ENCODE peak calls at places on chromosomes 7 and 10, in six cellular contexts. P is CD4-positive, alpha-beta T cell; J is Right ventricle myocardium inferior; V is natural killer cell; O is activated naive CD8-positive, alpha-beta T cell treated with anti-CD3 and anti-CD28 coated beads, Interleukin-2, amount 50 U/mL, for 24 hours; E is left ventricle myocardium superior. H is an unnamed sample.
A peak's percentile ranks its signal among the peaks of the same experiment; 100 is the strongest.

GRCh38 chr7:74290590-74290950 is 1.4 kb downstream of the CLIP2 start:
- ATAC-seq in E (no peak), J (no peak), P (no peak), O (no peak), V (no peak), H (no peak)

GRCh38 chr10:94146313-94146712 is 152.6 kb downstream of the PLCE1 start:
- ATAC-seq in V (no peak), E (peak; percentile 38), O (no peak), P (no peak), J (no peak), H (no peak)

GRCh38 chr7:102890292-102890970 is 22.4 kb upstream of the LRRC17 start:
- ATAC-seq in J (no peak), P (no peak), V (no peak), O (no peak), E (no peak), H (no peak)

GRCh38 chr10:12606461-12606860 is 257.1 kb downstream of the CAMK1D start:
- ATAC-seq in E (no peak), V (no peak), O (peak; percentile 5), P (peak; percentile 4), J (no peak), H (peak; percentile 13)

GRCh38 chr10:14535497-14536199 is 204.9 kb upstream of the FRMD4A start:
- ATAC-seq in V (no peak), P (no peak), O (no peak), J (no peak), E (no peak), H (peak; percentile 68)

GRCh38 chr10:4819067-4819466 is 6.9 kb upstream of the AKR1E2 start:
- ATAC-seq in P (no peak), E (no peak), J (no peak), O (no peak), V (no peak), H (no peak)

GRCh38 chr7:3787717-3788311 is 486.8 kb downstream of the SDK1 start:
- ATAC-seq in J (peak; percentile 37), P (no peak), O (no peak), E (no peak), V (no peak), H (no peak)

GRCh38 chr10:124665558-124665957 is 78.6 kb downstream of the FAM53B start:
- ATAC-seq in E (no peak), P (no peak), V (no peak), O (no peak), J (no peak), H (no peak)